ENCODE peak calls at places on chromosomes 13 and 19, in seven cellular contexts. One of them, this sample, is unnamed.

GRCh38 chr19:42311612-42312160 is 1.4 kb upstream of the TMEM145 start:
- DNase-seq in T-helper 17 cell: no peak
- DNase-seq in LHCN-M2: no peak
- DNase-seq in stimulated activated CD4-positive, alpha-beta T cell treated with anti-CD3 and anti-CD28 coated beads, Interleukin-12 subunit alpha, Interleukin-12 subunit beta, amount 100 ng/mL, for 24 hours: no peak
- DNase-seq in HT-29: peak
- DNase-seq in AG20443: no peak
- DNase-seq in non-pigmented ciliary epithelial cell: no peak
- DNase-seq in this sample: no peak

GRCh38 chr13:26041476-26041875 is 10.3 kb downstream of the SHISA2 start:
- DNase-seq in T-helper 17 cell: no peak
- DNase-seq in AG20443: no peak
- DNase-seq in non-pigmented ciliary epithelial cell: no peak
- DNase-seq in stimulated activated CD4-positive, alpha-beta T cell treated with anti-CD3 and anti-CD28 coated beads, Interleukin-12 subunit alpha, Interleukin-12 subunit beta, amount 100 ng/mL, for 24 hours: no peak
- DNase-seq in LHCN-M2: no peak
- DNase-seq in HT-29: no peak
- DNase-seq in this sample: no peak

GRCh38 chr19:42199440-42200115 is 17.9 kb downstream of the DEDD2 start:
- DNase-seq in non-pigmented ciliary epithelial cell: no peak
- DNase-seq in stimulated activated CD4-positive, alpha-beta T cell treated with anti-CD3 and anti-CD28 coated beads, Interleukin-12 subunit alpha, Interleukin-12 subunit beta, amount 100 ng/mL, for 24 hours: no peak
- DNase-seq in AG20443: no peak
- DNase-seq in T-helper 17 cell: no peak
- DNase-seq in HT-29: no peak
- DNase-seq in LHCN-M2: no peak
- DNase-seq in this sample: peak

GRCh38 chr19:48672994-48673393 is at the start of gene NTN5:
- DNase-seq in LHCN-M2: no peak
- DNase-seq in AG20443: no peak
- DNase-seq in T-helper 17 cell: no peak
- DNase-seq in stimulated activated CD4-positive, alpha-beta T cell treated with anti-CD3 and anti-CD28 coated beads, Interleukin-12 subunit alpha, Interleukin-12 subunit beta, amount 100 ng/mL, for 24 hours: no peak
- DNase-seq in HT-29: no peak
- DNase-seq in non-pigmented ciliary epithelial cell: no peak
- DNase-seq in this sample: no peak

GRCh38 chr19:37467608-37468090 is 405 bp upstream of the ZNF569 start:
- DNase-seq in non-pigmented ciliary epithelial cell: no peak
- DNase-seq in AG20443: no peak
- DNase-seq in LHCN-M2: no peak
- DNase-seq in stimulated activated CD4-positive, alpha-beta T cell treated with anti-CD3 and anti-CD28 coated beads, Interleukin-12 subunit alpha, Interleukin-12 subunit beta, amount 100 ng/mL, for 24 hours: no peak
- DNase-seq in T-helper 17 cell: no peak
- DNase-seq in HT-29: no peak
- DNase-seq in this sample: no peak

GRCh38 chr13:53138369-53139036 is 109.9 kb downstream of the OLFM4 start:
- DNase-seq in non-pigmented ciliary epithelial cell: no peak
- DNase-seq in stimulated activated CD4-positive, alpha-beta T cell treated with anti-CD3 and anti-CD28 coated beads, Interleukin-12 subunit alpha, Interleukin-12 subunit beta, amount 100 ng/mL, for 24 hours: no peak
- DNase-seq in T-helper 17 cell: no peak
- DNase-seq in AG20443: peak
- DNase-seq in HT-29: no peak
- DNase-seq in LHCN-M2: no peak
- DNase-seq in this sample: no peak

GRCh38 chr19:32188921-32189320 is 156.5 kb upstream of the ZNF507 start:
- DNase-seq in stimulated activated CD4-positive, alpha-beta T cell treated with anti-CD3 and anti-CD28 coated beads, Interleukin-12 subunit alpha, Interleukin-12 subunit beta, amount 100 ng/mL, for 24 hours: no peak
- DNase-seq in non-pigmented ciliary epithelial cell: no peak
- DNase-seq in AG20443: no peak
- DNase-seq in HT-29: no peak
- DNase-seq in LHCN-M2: no peak
- DNase-seq in T-helper 17 cell: no peak
- DNase-seq in this sample: no peak

GRCh38 chr13:74465279-74465678 is 331.1 kb upstream of the KLF12 start:
- DNase-seq in T-helper 17 cell: no peak
- DNase-seq in non-pigmented ciliary epithelial cell: no peak
- DNase-seq in stimulated activated CD4-positive, alpha-beta T cell treated with anti-CD3 and anti-CD28 coated beads, Interleukin-12 subunit alpha, Interleukin-12 subunit beta, amount 100 ng/mL, for 24 hours: no peak
- DNase-seq in LHCN-M2: no peak
- DNase-seq in HT-29: no peak
- DNase-seq in AG20443: no peak
- DNase-seq in this sample: no peak

GRCh38 chr13:113818700-113819295 is 45.1 kb downstream of the GAS6 start:
- DNase-seq in stimulated activated CD4-positive, alpha-beta T cell treated with anti-CD3 and anti-CD28 coated beads, Interleukin-12 subunit alpha, Interleukin-12 subunit beta, amount 100 ng/mL, for 24 hours: no peak
- DNase-seq in non-pigmented ciliary epithelial cell: no peak
- DNase-seq in HT-29: no peak
- DNase-seq in AG20443: no peak
- DNase-seq in T-helper 17 cell: no peak
- DNase-seq in LHCN-M2: no peak
- DNase-seq in this sample: no peak

GRCh38 chr19:38079926-38080380 is 144.1 kb downstream of the DPF1 start:
- DNase-seq in LHCN-M2: peak
- DNase-seq in AG20443: peak
- DNase-seq in HT-29: peak
- DNase-seq in stimulated activated CD4-positive, alpha-beta T cell treated with anti-CD3 and anti-CD28 coated beads, Interleukin-12 subunit alpha, Interleukin-12 subunit beta, amount 100 ng/mL, for 24 hours: no peak
- DNase-seq in T-helper 17 cell: no peak
- DNase-seq in non-pigmented ciliary epithelial cell: peak
- DNase-seq in this sample: no peak

GRCh38 chr13:100209857-100210580 is 121.1 kb downstream of the PCCA start:
- DNase-seq in LHCN-M2: peak
- DNase-seq in T-helper 17 cell: no peak
- DNase-seq in AG20443: peak
- DNase-seq in HT-29: no peak
- DNase-seq in non-pigmented ciliary epithelial cell: no peak
- DNase-seq in stimulated activated CD4-positive, alpha-beta T cell treated with anti-CD3 and anti-CD28 coated beads, Interleukin-12 subunit alpha, Interleukin-12 subunit beta, amount 100 ng/mL, for 24 hours: no peak
- DNase-seq in this sample: no peak

GRCh38 chr19:19662866-19663291 is 597 bp downstream of the ATP13A1 start:
- DNase-seq in stimulated activated CD4-positive, alpha-beta T cell treated with anti-CD3 and anti-CD28 coated beads, Interleukin-12 subunit alpha, Interleukin-12 subunit beta, amount 100 ng/mL, for 24 hours: no peak
- DNase-seq in LHCN-M2: peak
- DNase-seq in T-helper 17 cell: no peak
- DNase-seq in AG20443: no peak
- DNase-seq in non-pigmented ciliary epithelial cell: no peak
- DNase-seq in HT-29: no peak
- DNase-seq in this sample: no peak

GRCh38 chr13:94390881-94391280 is 88.6 kb downstream of the DCT start:
- DNase-seq in non-pigmented ciliary epithelial cell: no peak
- DNase-seq in HT-29: no peak
- DNase-seq in T-helper 17 cell: no peak
- DNase-seq in stimulated activated CD4-positive, alpha-beta T cell treated with anti-CD3 and anti-CD28 coated beads, Interleukin-12 subunit alpha, Interleukin-12 subunit beta, amount 100 ng/mL, for 24 hours: no peak
- DNase-seq in LHCN-M2: no peak
- DNase-seq in AG20443: peak
- DNase-seq in this sample: no peak

GRCh38 chr19:19105365-19106060 is 32.8 kb downstream of the TMEM161A start:
- DNase-seq in AG20443: peak
- DNase-seq in T-helper 17 cell: no peak
- DNase-seq in HT-29: no peak
- DNase-seq in non-pigmented ciliary epithelial cell: no peak
- DNase-seq in stimulated activated CD4-positive, alpha-beta T cell treated with anti-CD3 and anti-CD28 coated beads, Interleukin-12 subunit alpha, Interleukin-12 subunit beta, amount 100 ng/mL, for 24 hours: no peak
- DNase-seq in LHCN-M2: no peak
- DNase-seq in this sample: no peak

GRCh38 chr13:105333416-105333815 is 1202.0 kb downstream of the EFNB2 start:
- DNase-seq in T-helper 17 cell: no peak
- DNase-seq in stimulated activated CD4-positive, alpha-beta T cell treated with anti-CD3 and anti-CD28 coated beads, Interleukin-12 subunit alpha, Interleukin-12 subunit beta, amount 100 ng/mL, for 24 hours: no peak
- DNase-seq in HT-29: no peak
- DNase-seq in AG20443: peak
- DNase-seq in non-pigmented ciliary epithelial cell: no peak
- DNase-seq in LHCN-M2: peak
- DNase-seq in this sample: no peak

GRCh38 chr13:49859568-49859967 is 67.1 kb upstream of the KPNA3 start:
- DNase-seq in T-helper 17 cell: no peak
- DNase-seq in non-pigmented ciliary epithelial cell: peak
- DNase-seq in AG20443: peak
- DNase-seq in LHCN-M2: peak
- DNase-seq in stimulated activated CD4-positive, alpha-beta T cell treated with anti-CD3 and anti-CD28 coated beads, Interleukin-12 subunit alpha, Interleukin-12 subunit beta, amount 100 ng/mL, for 24 hours: no peak
- DNase-seq in HT-29: no peak
- DNase-seq in this sample: no peak

GRCh38 chr13:110422913-110423688 is 116.0 kb downstream of the COL4A2 start:
- DNase-seq in non-pigmented ciliary epithelial cell: no peak
- DNase-seq in stimulated activated CD4-positive, alpha-beta T cell treated with anti-CD3 and anti-CD28 coated beads, Interleukin-12 subunit alpha, Interleukin-12 subunit beta, amount 100 ng/mL, for 24 hours: no peak
- DNase-seq in HT-29: no peak
- DNase-seq in AG20443: peak
- DNase-seq in LHCN-M2: peak
- DNase-seq in T-helper 17 cell: no peak
- DNase-seq in this sample: no peak

GRCh38 chr19:3604987-3605343 is 1.7 kb downstream of the TBXA2R start:
- DNase-seq in stimulated activated CD4-positive, alpha-beta T cell treated with anti-CD3 and anti-CD28 coated beads, Interleukin-12 subunit alpha, Interleukin-12 subunit beta, amount 100 ng/mL, for 24 hours: no peak
- DNase-seq in LHCN-M2: no peak
- DNase-seq in non-pigmented ciliary epithelial cell: no peak
- DNase-seq in AG20443: no peak
- DNase-seq in HT-29: no peak
- DNase-seq in T-helper 17 cell: no peak
- DNase-seq in this sample: no peak

GRCh38 chr13:102452831-102453230 is 51.0 kb upstream of the FGF14 start:
- DNase-seq in AG20443: no peak
- DNase-seq in LHCN-M2: no peak
- DNase-seq in HT-29: no peak
- DNase-seq in non-pigmented ciliary epithelial cell: no peak
- DNase-seq in T-helper 17 cell: no peak
- DNase-seq in stimulated activated CD4-positive, alpha-beta T cell treated with anti-CD3 and anti-CD28 coated beads, Interleukin-12 subunit alpha, Interleukin-12 subunit beta, amount 100 ng/mL, for 24 hours: no peak
- DNase-seq in this sample: no peak

GRCh38 chr13:51826606-51827005 is 18.4 kb downstream of the TMEM272 start:
- DNase-seq in AG20443: no peak
- DNase-seq in LHCN-M2: no peak
- DNase-seq in stimulated activated CD4-positive, alpha-beta T cell treated with anti-CD3 and anti-CD28 coated beads, Interleukin-12 subunit alpha, Interleukin-12 subunit beta, amount 100 ng/mL, for 24 hours: no peak
- DNase-seq in T-helper 17 cell: no peak
- DNase-seq in HT-29: no peak
- DNase-seq in non-pigmented ciliary epithelial cell: no peak
- DNase-seq in this sample: no peak

GRCh38 chr13:28314879-28315278 is 176.5 kb downstream of the PAN3 start:
- DNase-seq in T-helper 17 cell: no peak
- DNase-seq in stimulated activated CD4-positive, alpha-beta T cell treated with anti-CD3 and anti-CD28 coated beads, Interleukin-12 subunit alpha, Interleukin-12 subunit beta, amount 100 ng/mL, for 24 hours: no peak
- DNase-seq in LHCN-M2: no peak
- DNase-seq in non-pigmented ciliary epithelial cell: no peak
- DNase-seq in AG20443: no peak
- DNase-seq in HT-29: no peak
- DNase-seq in this sample: no peak

GRCh38 chr19:46133777-46134231 is 9.3 kb upstream of the IGFL3 start:
- DNase-seq in LHCN-M2: peak
- DNase-seq in T-helper 17 cell: no peak
- DNase-seq in non-pigmented ciliary epithelial cell: no peak
- DNase-seq in AG20443: no peak
- DNase-seq in HT-29: peak
- DNase-seq in stimulated activated CD4-positive, alpha-beta T cell treated with anti-CD3 and anti-CD28 coated beads, Interleukin-12 subunit alpha, Interleukin-12 subunit beta, amount 100 ng/mL, for 24 hours: no peak
- DNase-seq in this sample: no peak

GRCh38 chr19:51531349-51532315 is at the start of gene SIGLEC6:
- DNase-seq in T-helper 17 cell: no peak
- DNase-seq in stimulated activated CD4-positive, alpha-beta T cell treated with anti-CD3 and anti-CD28 coated beads, Interleukin-12 subunit alpha, Interleukin-12 subunit beta, amount 100 ng/mL, for 24 hours: no peak
- DNase-seq in non-pigmented ciliary epithelial cell: no peak
- DNase-seq in LHCN-M2: no peak
- DNase-seq in HT-29: no peak
- DNase-seq in AG20443: no peak
- DNase-seq in this sample: no peak

GRCh38 chr19:40588926-40589569 is 12.1 kb upstream of the LTBP4 start:
- DNase-seq in HT-29: no peak
- DNase-seq in LHCN-M2: no peak
- DNase-seq in non-pigmented ciliary epithelial cell: no peak
- DNase-seq in AG20443: no peak
- DNase-seq in T-helper 17 cell: no peak
- DNase-seq in stimulated activated CD4-positive, alpha-beta T cell treated with anti-CD3 and anti-CD28 coated beads, Interleukin-12 subunit alpha, Interleukin-12 subunit beta, amount 100 ng/mL, for 24 hours: no peak
- DNase-seq in this sample: no peak

GRCh38 chr13:110471156-110471832 is 90.2 kb downstream of the RAB20 start:
- DNase-seq in T-helper 17 cell: no peak
- DNase-seq in stimulated activated CD4-positive, alpha-beta T cell treated with anti-CD3 and anti-CD28 coated beads, Interleukin-12 subunit alpha, Interleukin-12 subunit beta, amount 100 ng/mL, for 24 hours: no peak
- DNase-seq in HT-29: no peak
- DNase-seq in AG20443: no peak
- DNase-seq in LHCN-M2: no peak
- DNase-seq in non-pigmented ciliary epithelial cell: no peak
- DNase-seq in this sample: no peak

GRCh38 chr13:51614350-51614786 is 30.1 kb downstream of the WDFY2 start:
- DNase-seq in HT-29: peak
- DNase-seq in non-pigmented ciliary epithelial cell: no peak
- DNase-seq in T-helper 17 cell: peak
- DNase-seq in LHCN-M2: peak
- DNase-seq in AG20443: peak
- DNase-seq in stimulated activated CD4-positive, alpha-beta T cell treated with anti-CD3 and anti-CD28 coated beads, Interleukin-12 subunit alpha, Interleukin-12 subunit beta, amount 100 ng/mL, for 24 hours: no peak
- DNase-seq in this sample: peak

GRCh38 chr19:3547301-3547731 is 8.3 kb downstream of the TEKTIP1 start:
- DNase-seq in AG20443: peak
- DNase-seq in T-helper 17 cell: no peak
- DNase-seq in HT-29: no peak
- DNase-seq in stimulated activated CD4-positive, alpha-beta T cell treated with anti-CD3 and anti-CD28 coated beads, Interleukin-12 subunit alpha, Interleukin-12 subunit beta, amount 100 ng/mL, for 24 hours: no peak
- DNase-seq in LHCN-M2: no peak
- DNase-seq in non-pigmented ciliary epithelial cell: no peak
- DNase-seq in this sample: peak

GRCh38 chr13:99269627-99270252 is 11.6 kb upstream of the GPR18 start:
- DNase-seq in LHCN-M2: peak
- DNase-seq in stimulated activated CD4-positive, alpha-beta T cell treated with anti-CD3 and anti-CD28 coated beads, Interleukin-12 subunit alpha, Interleukin-12 subunit beta, amount 100 ng/mL, for 24 hours: no peak
- DNase-seq in HT-29: peak
- DNase-seq in AG20443: peak
- DNase-seq in T-helper 17 cell: no peak
- DNase-seq in non-pigmented ciliary epithelial cell: no peak
- DNase-seq in this sample: peak

GRCh38 chr19:45403781-45404556 is 900 bp downstream of the PPP1R13L start:
- DNase-seq in T-helper 17 cell: peak
- DNase-seq in stimulated activated CD4-positive, alpha-beta T cell treated with anti-CD3 and anti-CD28 coated beads, Interleukin-12 subunit alpha, Interleukin-12 subunit beta, amount 100 ng/mL, for 24 hours: peak
- DNase-seq in HT-29: peak
- DNase-seq in non-pigmented ciliary epithelial cell: no peak
- DNase-seq in AG20443: peak
- DNase-seq in LHCN-M2: no peak
- DNase-seq in this sample: peak

GRCh38 chr19:2949939-2950285 is 5.1 kb upstream of the ZNF77 start:
- DNase-seq in LHCN-M2: peak
- DNase-seq in HT-29: peak
- DNase-seq in AG20443: no peak
- DNase-seq in T-helper 17 cell: no peak
- DNase-seq in stimulated activated CD4-positive, alpha-beta T cell treated with anti-CD3 and anti-CD28 coated beads, Interleukin-12 subunit alpha, Interleukin-12 subunit beta, amount 100 ng/mL, for 24 hours: no peak
- DNase-seq in non-pigmented ciliary epithelial cell: no peak
- DNase-seq in this sample: no peak

GRCh38 chr13:113975416-113975815 is 1.5 kb upstream of the C13orf46 start:
- DNase-seq in HT-29: no peak
- DNase-seq in T-helper 17 cell: no peak
- DNase-seq in non-pigmented ciliary epithelial cell: no peak
- DNase-seq in stimulated activated CD4-positive, alpha-beta T cell treated with anti-CD3 and anti-CD28 coated beads, Interleukin-12 subunit alpha, Interleukin-12 subunit beta, amount 100 ng/mL, for 24 hours: no peak
- DNase-seq in AG20443: no peak
- DNase-seq in LHCN-M2: no peak
- DNase-seq in this sample: no peak

GRCh38 chr19:16834747-16835146 is 5.5 kb downstream of the SIN3B start:
- DNase-seq in HT-29: no peak
- DNase-seq in non-pigmented ciliary epithelial cell: no peak
- DNase-seq in LHCN-M2: no peak
- DNase-seq in stimulated activated CD4-positive, alpha-beta T cell treated with anti-CD3 and anti-CD28 coated beads, Interleukin-12 subunit alpha, Interleukin-12 subunit beta, amount 100 ng/mL, for 24 hours: no peak
- DNase-seq in AG20443: no peak
- DNase-seq in T-helper 17 cell: no peak
- DNase-seq in this sample: no peak

GRCh38 chr19:1871630-1872029 is 8.3 kb upstream of the KLF16 start:
- DNase-seq in HT-29: no peak
- DNase-seq in AG20443: no peak
- DNase-seq in stimulated activated CD4-positive, alpha-beta T cell treated with anti-CD3 and anti-CD28 coated beads, Interleukin-12 subunit alpha, Interleukin-12 subunit beta, amount 100 ng/mL, for 24 hours: no peak
- DNase-seq in LHCN-M2: no peak
- DNase-seq in T-helper 17 cell: no peak
- DNase-seq in non-pigmented ciliary epithelial cell: no peak
- DNase-seq in this sample: no peak

GRCh38 chr19:44741841-44742352 is 6.6 kb upstream of the BCL3 start:
- DNase-seq in stimulated activated CD4-positive, alpha-beta T cell treated with anti-CD3 and anti-CD28 coated beads, Interleukin-12 subunit alpha, Interleukin-12 subunit beta, amount 100 ng/mL, for 24 hours: no peak
- DNase-seq in T-helper 17 cell: no peak
- DNase-seq in HT-29: peak
- DNase-seq in LHCN-M2: peak
- DNase-seq in non-pigmented ciliary epithelial cell: peak
- DNase-seq in AG20443: peak
- DNase-seq in this sample: no peak

GRCh38 chr13:26867451-26868067 is 107.0 kb upstream of the GPR12 start:
- DNase-seq in AG20443: peak
- DNase-seq in T-helper 17 cell: no peak
- DNase-seq in LHCN-M2: peak
- DNase-seq in non-pigmented ciliary epithelial cell: no peak
- DNase-seq in stimulated activated CD4-positive, alpha-beta T cell treated with anti-CD3 and anti-CD28 coated beads, Interleukin-12 subunit alpha, Interleukin-12 subunit beta, amount 100 ng/mL, for 24 hours: no peak
- DNase-seq in HT-29: peak
- DNase-seq in this sample: no peak

GRCh38 chr13:71492346-71492871 is 374.6 kb downstream of the DACH1 start:
- DNase-seq in AG20443: no peak
- DNase-seq in LHCN-M2: no peak
- DNase-seq in stimulated activated CD4-positive, alpha-beta T cell treated with anti-CD3 and anti-CD28 coated beads, Interleukin-12 subunit alpha, Interleukin-12 subunit beta, amount 100 ng/mL, for 24 hours: no peak
- DNase-seq in HT-29: no peak
- DNase-seq in non-pigmented ciliary epithelial cell: no peak
- DNase-seq in T-helper 17 cell: no peak
- DNase-seq in this sample: no peak

GRCh38 chr13:44815507-44816074 is 173.7 kb downstream of the NUFIP1 start:
- DNase-seq in T-helper 17 cell: no peak
- DNase-seq in stimulated activated CD4-positive, alpha-beta T cell treated with anti-CD3 and anti-CD28 coated beads, Interleukin-12 subunit alpha, Interleukin-12 subunit beta, amount 100 ng/mL, for 24 hours: no peak
- DNase-seq in LHCN-M2: peak
- DNase-seq in AG20443: peak
- DNase-seq in HT-29: peak
- DNase-seq in non-pigmented ciliary epithelial cell: peak
- DNase-seq in this sample: peak

GRCh38 chr19:51692065-51692915 is 840 bp upstream of the SPACA6 start:
- DNase-seq in non-pigmented ciliary epithelial cell: no peak
- DNase-seq in HT-29: no peak
- DNase-seq in T-helper 17 cell: no peak
- DNase-seq in AG20443: no peak
- DNase-seq in LHCN-M2: no peak
- DNase-seq in stimulated activated CD4-positive, alpha-beta T cell treated with anti-CD3 and anti-CD28 coated beads, Interleukin-12 subunit alpha, Interleukin-12 subunit beta, amount 100 ng/mL, for 24 hours: no peak
- DNase-seq in this sample: no peak